ENCODE peak calls at places on chromosome 21, in four cellular contexts. J, T, U and W are unnamed samples.

GRCh38 chr21:42236693-42237092 is 17.8 kb downstream of the ABCG1 start:
- DNase-seq in J (no peak), T (no peak), U (no peak), W (no peak)

GRCh38 chr21:28375708-28376385 is 616.8 kb downstream of the LTN1 start:
- DNase-seq in J (peak), T (no peak), U (no peak), W (no peak)

GRCh38 chr21:32093758-32094463 is 184.9 kb downstream of the MIS18A start:
- DNase-seq in J (no peak), T (no peak), U (no peak), W (no peak)

GRCh38 chr21:44006656-44007055 is 5.5 kb upstream of the TRAPPC10 start:
- DNase-seq in J (peak), T (peak), U (no peak), W (no peak)

GRCh38 chr21:40466893-40467483 is 380.0 kb downstream of the DSCAM start:
- DNase-seq in J (peak), T (peak), U (no peak), W (no peak)

GRCh38 chr21:25944672-25945213 is 210.0 kb downstream of the GABPA start:
- DNase-seq in J (peak), T (no peak), U (no peak), W (no peak)

GRCh38 chr21:25934771-25935224 is 200.0 kb downstream of the GABPA start:
- DNase-seq in J (peak), T (peak), U (no peak), W (no peak)

GRCh38 chr21:31665397-31665796 is 5.9 kb downstream of the SOD1 start:
- DNase-seq in J (no peak), T (no peak), U (no peak), W (no peak)

GRCh38 chr21:46329796-46330195 is 5.8 kb downstream of the PCNT start:
- DNase-seq in J (no peak), T (no peak), U (no peak), W (no peak)

GRCh38 chr21:29304577-29304976 is 5.9 kb downstream of the BACH1 start:
- DNase-seq in J (no peak), T (no peak), U (no peak), W (no peak)

GRCh38 chr21:42055425-42055824 is 15.7 kb upstream of the UMODL1 start:
- DNase-seq in J (no peak), T (no peak), U (no peak), W (no peak)

GRCh38 chr21:17769049-17769845 is 49.9 kb downstream of the C21orf91 start:
- DNase-seq in J (peak), T (no peak), U (no peak), W (no peak)

GRCh38 chr21:43691086-43691795 is 27.7 kb upstream of the PDXK start:
- DNase-seq in J (no peak), T (no peak), U (no peak), W (no peak)

GRCh38 chr21:45031231-45032191 is 42.9 kb upstream of the ADARB1 start:
- DNase-seq in J (no peak), T (no peak), U (no peak), W (no peak)

GRCh38 chr21:38377165-38378093 is 120.6 kb downstream of the KCNJ15 start:
- DNase-seq in J (peak), T (no peak), U (no peak), W (no peak)

GRCh38 chr21:44926364-44927101 is 5.8 kb upstream of the ITGB2 start:
- DNase-seq in J (peak), T (peak), U (peak), W (peak)

GRCh38 chr21:29025328-29025713 is 853 bp downstream of the USP16 start:
- DNase-seq in J (peak), T (peak), U (no peak), W (no peak)

GRCh38 chr21:16913010-16913409 is 599.8 kb upstream of the CXADR start:
- DNase-seq in J (no peak), T (peak), U (no peak), W (no peak)

GRCh38 chr21:42291751-42292562 is 23.3 kb downstream of the TFF3 start:
- DNase-seq in J (no peak), T (no peak), U (no peak), W (no peak)

GRCh38 chr21:35990609-35991008 is 69.7 kb downstream of the SETD4 start:
- DNase-seq in J (no peak), T (no peak), U (no peak), W (no peak)

GRCh38 chr21:44516828-44517174 is 23.2 kb downstream of the KRTAP10-1 start:
- DNase-seq in J (no peak), T (no peak), U (no peak), W (no peak)

GRCh38 chr21:45167796-45168222 is 93.4 kb downstream of the ADARB1 start:
- DNase-seq in J (peak), T (no peak), U (no peak), W (no peak)

GRCh38 chr21:39633043-39633442 is 20.3 kb downstream of the B3GALT5 start:
- DNase-seq in J (peak), T (peak), U (no peak), W (no peak)

GRCh38 chr21:34075099-34075425 is 1.7 kb downstream of the MRPS6 start:
- DNase-seq in J (no peak), T (no peak), U (no peak), W (no peak)

GRCh38 chr21:26850116-26850643 is 5.0 kb upstream of the ADAMTS1 start:
- DNase-seq in J (peak), T (peak), U (no peak), W (no peak)

GRCh38 chr21:26138615-26139257 is 31.8 kb downstream of the APP start:
- DNase-seq in J (peak), T (no peak), U (no peak), W (no peak)

GRCh38 chr21:32476661-32477423 is 64.3 kb downstream of the EVA1C start:
- DNase-seq in J (no peak), T (no peak), U (no peak), W (no peak)

GRCh38 chr21:45318146-45318555 is 30.5 kb upstream of the POFUT2 start:
- DNase-seq in J (no peak), T (no peak), U (no peak), W (no peak)

GRCh38 chr21:42668193-42668592 is 14.8 kb downstream of the PDE9A start:
- DNase-seq in J (no peak), T (no peak), U (no peak), W (no peak)

GRCh38 chr21:33047231-33047630 is 21.5 kb downstream of the OLIG2 start:
- DNase-seq in J (peak), T (no peak), U (no peak), W (no peak)

GRCh38 chr21:39381009-39381408 is 32.1 kb upstream of the HMGN1 start:
- DNase-seq in J (no peak), T (no peak), U (no peak), W (no peak)

GRCh38 chr21:38843806-38844479 is 38.2 kb downstream of the ETS2 start:
- DNase-seq in J (peak), T (no peak), U (no peak), W (no peak)

GRCh38 chr21:41703857-41704501 is 62.9 kb downstream of the RIPK4 start:
- DNase-seq in J (no peak), T (no peak), U (no peak), W (no peak)

GRCh38 chr21:45021428-45022347 is 52.7 kb upstream of the ADARB1 start:
- DNase-seq in J (no peak), T (no peak), U (no peak), W (no peak)

GRCh38 chr21:42340187-42340586 is 10.6 kb downstream of the TFF2 start:
- DNase-seq in J (no peak), T (no peak), U (no peak), W (no peak)